ENCODE peak calls at places on chromosome 11, in seven cellular contexts. D is SK-N-SH, P is HepG2, S is GM12878, V is HCT116, A is H1, G is K562. C is an unnamed sample.
A peak's percentile ranks its signal among the peaks of the same experiment; 100 is the strongest.

GRCh38 chr11:102120437-102120935 is 10.2 kb downstream of the YAP1 start:
- DNase-seq in V (no peak), P (no peak), A (no peak), D (no peak), G (no peak), S (no peak), C (no peak)

GRCh38 chr11:20840341-20840740 is 171.0 kb downstream of the NELL1 start:
- DNase-seq in P (no peak), V (no peak), A (no peak), S (no peak), G (no peak), D (peak; percentile 17), C (no peak)

GRCh38 chr11:111846640-111847039 is 24.7 kb downstream of the ALG9 start:
- DNase-seq in P (no peak), S (no peak), A (no peak), V (no peak), D (no peak), G (no peak), C (no peak)

GRCh38 chr11:94526645-94527438 is 14.6 kb downstream of the C11orf97 start:
- DNase-seq in S (no peak), P (no peak), G (no peak), D (no peak), V (no peak), A (no peak), C (no peak)

GRCh38 chr11:64146036-64146943 is 19.6 kb downstream of the MACROD1 start:
- DNase-seq in D (peak; percentile 87), A (peak; percentile 69), G (peak; percentile 87), S (no peak), P (peak; percentile 54), V (peak; percentile 24), C (no peak)

GRCh38 chr11:2587132-2587930 is 112.5 kb downstream of the KCNQ1OT1 start:
- DNase-seq in S (no peak), A (no peak), D (peak; percentile 14), V (no peak), P (no peak), G (no peak), C (no peak)

GRCh38 chr11:66233301-66233700 is 35.1 kb upstream of the RAB1B start:
- DNase-seq in S (no peak), G (no peak), D (no peak), P (no peak), V (no peak), A (no peak), C (no peak)

GRCh38 chr11:117371453-117371852 is 43.8 kb downstream of the CEP164 start:
- DNase-seq in A (no peak), D (no peak), P (no peak), G (no peak), S (no peak), V (no peak), C (no peak)

GRCh38 chr11:47299078-47299477 is 29.1 kb downstream of the MADD start:
- DNase-seq in S (no peak), V (no peak), A (no peak), G (no peak), D (no peak), P (no peak), C (no peak)

GRCh38 chr11:119432484-119433368 is 9.8 kb upstream of the THY1 start:
- DNase-seq in G (no peak), P (no peak), A (no peak), V (no peak), S (no peak), D (peak; percentile 56), C (no peak)

GRCh38 chr11:35389897-35390462 is 29.4 kb downstream of the SLC1A2 start:
- DNase-seq in V (no peak), D (no peak), A (no peak), P (no peak), S (peak; percentile 17), G (no peak), C (no peak)

GRCh38 chr11:2522636-2523255 is 77.9 kb downstream of the KCNQ1 start:
- DNase-seq in D (peak; percentile 30), G (no peak), A (no peak), S (no peak), V (no peak), P (no peak), C (no peak)

GRCh38 chr11:1772270-1773130 is 8.8 kb upstream of the CTSD start:
- DNase-seq in G (peak; percentile 96), P (no peak), V (peak; percentile 62), D (no peak), A (no peak), S (no peak), C (peak; percentile 87)

GRCh38 chr11:106399075-106399500 is 321.6 kb downstream of the AASDHPPT start:
- DNase-seq in A (no peak), S (no peak), P (no peak), D (peak; percentile 6), V (peak; percentile 36), G (no peak), C (peak; percentile 92)

GRCh38 chr11:111422494-111423249 is 43.6 kb upstream of the POU2AF1 start:
- DNase-seq in V (peak; percentile 37), A (peak; percentile 56), G (peak; percentile 51), P (peak; percentile 82), S (no peak), D (peak; percentile 64), C (no peak)

GRCh38 chr11:13238879-13239514 is 38.6 kb upstream of the BMAL1 start:
- DNase-seq in A (no peak), P (peak; percentile 35), S (no peak), V (peak; percentile 57), D (peak; percentile 32), G (peak; percentile 49), C (no peak)

GRCh38 chr11:69278091-69278867 is 15.7 kb upstream of the MYEOV start:
- DNase-seq in A (no peak), V (no peak), P (no peak), G (no peak), S (no peak), D (no peak), C (no peak)

GRCh38 chr11:119615879-119616190 is 113.2 kb downstream of the NECTIN1 start:
- DNase-seq in G (no peak), S (no peak), V (no peak), D (no peak), P (no peak), A (no peak), C (no peak)

DNA sequence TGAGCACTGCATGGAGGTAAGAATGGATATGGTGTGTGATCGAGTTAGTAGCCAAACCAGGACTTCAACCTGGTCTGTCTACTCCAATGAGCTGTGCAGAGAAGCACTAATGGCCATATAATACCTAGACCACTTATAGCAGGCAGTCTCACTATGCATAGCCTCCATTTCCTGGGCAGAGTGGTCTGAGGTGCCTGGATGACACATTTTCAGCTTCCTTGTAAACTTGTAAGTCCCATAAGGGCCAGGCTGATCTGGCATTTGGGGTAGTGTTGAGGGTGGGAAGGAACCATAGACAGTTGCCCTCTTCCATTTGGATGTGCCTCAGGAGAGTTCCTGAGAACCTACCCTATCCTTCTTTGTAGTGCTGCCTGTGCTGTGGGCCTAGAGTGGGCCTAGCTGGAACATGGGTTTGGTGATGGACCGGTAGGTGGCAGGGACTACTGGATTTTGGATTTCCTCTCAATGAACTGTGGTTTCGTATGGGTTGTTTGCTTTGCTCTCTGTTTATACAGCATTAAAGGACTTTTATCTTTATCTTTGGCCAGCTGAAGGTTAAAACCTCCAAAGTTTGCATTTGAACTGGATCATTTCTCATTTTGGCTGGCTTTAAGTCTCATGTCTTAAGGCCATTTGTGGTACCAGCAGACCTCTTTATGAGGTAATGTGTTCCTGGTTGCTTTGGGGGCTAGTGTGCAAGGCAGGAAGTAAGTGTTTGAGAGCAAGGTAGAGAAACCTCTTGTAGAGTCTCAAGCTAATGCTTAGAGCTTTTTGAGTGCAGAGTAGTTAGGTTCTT is 86.9 kb downstream of the STIM1 start:
- DNase-seq in G (no peak), D (no peak), P (peak; percentile 84), V (no peak), A (no peak), S (no peak), C (no peak)
- H3K27ac ChIP-seq in G (no peak overlapping the region), D (no peak overlapping the region), P (peak overlapping the region; percentile 65), V (no peak overlapping the region), A (no peak overlapping the region), S (peak overlapping the region; percentile 38), C (no peak overlapping the region)

GRCh38 chr11:43736502-43737193 is 56.1 kb downstream of the HSD17B12 start:
- DNase-seq in G (no peak), A (no peak), D (no peak), P (peak; percentile 19), S (no peak), V (no peak), C (no peak)
- H3K4me1 ChIP-seq in G (peaks cover 48% of the 10 kb centered on the region), A (peaks cover 9% of the 10 kb centered on the region), D (peaks cover 41% of the 10 kb centered on the region), P (peaks cover 37% of the 10 kb centered on the region), S (peaks cover 10% of the 10 kb centered on the region), V (peaks cover 24% of the 10 kb centered on the region), C (peaks cover 10% of the 10 kb centered on the region)

GRCh38 chr11:70872950-70873735 is 379.2 kb downstream of the SHANK2 start:
- DNase-seq in P (no peak), G (no peak), V (no peak), S (no peak), A (peak; percentile 10), D (no peak), C (no peak)

GRCh38 chr11:70872299-70872698 is 380.1 kb downstream of the SHANK2 start:
- DNase-seq in A (no peak), V (no peak), D (no peak), G (no peak), S (no peak), P (no peak), C (no peak)

GRCh38 chr11:70873736-70874412 is 378.5 kb downstream of the SHANK2 start:
- DNase-seq in A (no peak), S (no peak), D (no peak), G (no peak), V (no peak), P (no peak), C (no peak)

GRCh38 chr11:70868341-70868885 is 384.0 kb downstream of the SHANK2 start:
- DNase-seq in V (no peak), S (no peak), G (no peak), A (no peak), P (no peak), D (no peak), C (no peak)

GRCh38 chr11:70871881-70872280 is 380.5 kb downstream of the SHANK2 start:
- DNase-seq in S (no peak), G (no peak), P (no peak), A (no peak), V (no peak), D (no peak), C (no peak)
- TF ChIP-seq SIN3A in S (no peak), G (no peak), P (no peak), A (no peak), V (no peak), D (no peak), C (no peak)

DNA sequence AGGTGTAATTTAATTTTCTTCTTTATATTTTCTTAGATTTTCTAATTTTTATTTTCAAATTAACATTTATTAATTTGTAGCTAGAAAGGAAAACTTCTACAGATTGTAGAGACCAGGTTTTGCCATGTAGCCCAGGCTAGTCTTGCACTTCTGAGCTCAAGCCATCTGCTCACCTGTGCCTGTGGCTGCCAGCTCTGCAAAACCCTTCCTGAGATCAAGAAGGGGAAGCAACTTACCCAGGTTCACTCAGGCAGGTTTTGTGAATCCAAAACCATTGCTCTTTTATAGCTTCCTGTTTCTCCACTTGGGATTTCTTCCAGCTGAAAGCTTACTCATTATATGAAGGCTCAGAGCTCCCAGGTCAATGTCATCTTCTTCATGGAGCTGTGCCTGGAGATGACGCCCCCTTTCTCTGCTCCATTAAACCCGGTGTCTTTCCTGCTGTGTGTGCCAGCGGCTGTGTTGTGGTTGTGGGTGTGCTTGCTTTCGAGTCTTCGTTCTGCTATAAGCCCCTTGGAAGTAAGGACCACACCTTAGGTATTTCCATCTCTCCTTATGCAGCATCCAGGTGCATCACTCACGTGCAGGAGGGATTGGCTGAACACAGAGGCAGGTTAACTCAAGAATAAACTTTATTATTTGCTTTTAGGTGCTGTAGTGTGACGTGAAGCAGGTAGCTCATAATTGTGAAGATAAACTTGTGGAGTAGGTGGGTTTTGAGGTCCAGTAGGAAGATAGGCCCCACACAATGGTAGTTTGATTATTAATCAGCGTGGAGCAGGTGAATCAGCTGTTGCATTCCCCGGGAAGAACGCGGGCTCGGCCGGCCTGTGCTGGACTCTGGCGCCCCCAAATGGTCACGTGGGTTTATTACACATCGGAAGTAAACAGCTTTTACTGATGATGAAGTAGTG is 42.2 kb upstream of the INCENP start:
- DNase-seq in S (peak; percentile 8), A (peak; percentile 25), V (peak; percentile 64), P (peak; percentile 46), G (peak; percentile 78), D (peak; percentile 76), C (peak; percentile 39)
- H3K27ac ChIP-seq in S (no peak overlapping the region), A (no peak overlapping the region), V (no peak overlapping the region), P (no peak overlapping the region), G (no peak overlapping the region), D (no peak overlapping the region), C (no peak overlapping the region)

C was measured in Panc1.